ENCODE peak calls at places on chromosomes 11 and 22, in nine cellular contexts. H is AG04450, E is adrenal gland, W is left ventricle myocardium inferior, A is tibial nerve, I is cardiac fibroblast, S is epithelial cell of esophagus, O is PC-9, M is lower lobe of right lung. P is an unnamed sample.

GRCh38 chr11:70538641-70539359 is 140.5 kb downstream of the CTTN start:
- DNase-seq in E (no peak), O (no peak), W (no peak), H (no peak), S (no peak), A (no peak), I (no peak), M (peak), P (no peak)

GRCh38 chr11:69434341-69434960 is 47.0 kb upstream of the LINC01488 start:
- DNase-seq in E (no peak), I (no peak), A (no peak), M (peak), S (no peak), O (peak), H (no peak), W (peak), P (no peak)

GRCh38 chr22:22362939-22363338 is 118.4 kb downstream of the VPREB1 start:
- DNase-seq in A (no peak), O (no peak), E (no peak), I (no peak), H (no peak), S (no peak), M (no peak), W (no peak), P (no peak)

GRCh38 chr11:134275534-134276395 is at the start of gene GLB1L3:
- DNase-seq in A (no peak), M (no peak), S (peak), H (no peak), O (no peak), E (peak), I (no peak), W (no peak), P (no peak)

GRCh38 chr11:110431212-110432073 is 1.7 kb downstream of the FDX1 start:
- DNase-seq in E (no peak), S (peak), H (no peak), I (peak), A (no peak), M (no peak), W (no peak), O (peak), P (peak)

GRCh38 chr11:11311169-11311568 is 41.9 kb downstream of the CSNK2A3 start:
- DNase-seq in S (no peak), O (no peak), I (no peak), E (peak), H (no peak), W (no peak), A (no peak), M (no peak), P (no peak)

GRCh38 chr22:16783930-16784354 is 41.3 kb downstream of the XKR3 start:
- DNase-seq in M (no peak), W (no peak), A (no peak), O (no peak), S (no peak), I (no peak), H (no peak), E (no peak), P (no peak)

GRCh38 chr11:75365711-75366181 is 14.3 kb upstream of the ARRB1 start:
- DNase-seq in M (no peak), W (no peak), I (peak), E (peak), A (no peak), S (no peak), O (no peak), H (no peak), P (peak)

GRCh38 chr11:66881436-66881835 is 24.6 kb downstream of the LRFN4 start:
- DNase-seq in E (no peak), S (no peak), A (no peak), M (no peak), O (no peak), I (no peak), W (no peak), H (no peak), P (no peak)

GRCh38 chr22:45867118-45867905 is 109.7 kb downstream of the WNT7B start:
- DNase-seq in A (no peak), I (peak), W (no peak), E (peak), H (no peak), S (no peak), O (no peak), M (peak), P (no peak)
- TF ChIP-seq CTCF in A (peak), I (no peak), W (peak), E (peak), H (peak), S (no peak), O (no peak), M (peak), P (peak)

DNA sequence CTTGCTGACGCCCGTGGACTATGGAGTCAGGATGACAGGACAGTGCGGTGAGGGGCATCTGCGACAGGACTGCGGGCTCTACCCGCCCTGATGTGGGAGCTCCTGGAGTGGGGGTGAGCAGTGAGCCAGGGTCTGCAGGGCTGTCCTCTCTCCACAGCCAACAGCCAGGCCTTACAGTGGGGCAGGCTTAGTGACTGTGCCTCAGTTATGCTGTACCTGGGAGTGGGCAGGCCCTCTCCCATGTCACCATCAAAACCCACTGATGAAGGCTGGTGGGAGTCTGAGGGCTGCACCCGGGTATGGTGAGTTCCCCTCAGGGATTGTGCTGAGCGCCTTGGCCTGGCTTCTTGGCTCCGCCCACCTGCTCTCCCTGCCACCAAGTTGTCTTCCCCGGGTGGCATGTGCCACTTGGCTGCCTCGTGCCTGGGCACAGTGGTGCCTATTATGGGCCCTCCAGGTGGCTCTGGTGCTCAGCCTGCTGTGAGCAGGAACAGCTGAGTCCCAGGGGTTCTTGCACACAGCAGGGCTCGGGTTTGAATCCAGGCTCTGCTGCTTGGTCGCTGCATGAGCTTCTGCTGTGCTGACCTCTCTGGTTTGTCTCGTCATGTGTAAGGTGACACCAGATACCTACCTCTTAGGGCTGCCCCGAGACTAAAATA is 4.1 kb upstream of the TRIOBP start:
- DNase-seq in I (no peak), H (no peak), A (no peak), E (no peak), O (no peak), M (no peak), S (no peak), W (no peak), P (no peak)
- H3K4me3 ChIP-seq in I (no peak), H (no peak), A (no peak), E (no peak), O (no peak), M (no peak), S (no peak), W (no peak), P (no peak)

GRCh38 chr11:46896719-46897406 is 21.5 kb downstream of the LRP4 start:
- DNase-seq in O (no peak), M (no peak), I (peak), E (no peak), A (no peak), S (peak), W (no peak), H (no peak), P (peak)
- TF ChIP-seq CTCF in O (peak), M (no peak), I (peak), E (no peak), A (no peak), S (peak), W (peak), H (peak), P (peak)

DNA sequence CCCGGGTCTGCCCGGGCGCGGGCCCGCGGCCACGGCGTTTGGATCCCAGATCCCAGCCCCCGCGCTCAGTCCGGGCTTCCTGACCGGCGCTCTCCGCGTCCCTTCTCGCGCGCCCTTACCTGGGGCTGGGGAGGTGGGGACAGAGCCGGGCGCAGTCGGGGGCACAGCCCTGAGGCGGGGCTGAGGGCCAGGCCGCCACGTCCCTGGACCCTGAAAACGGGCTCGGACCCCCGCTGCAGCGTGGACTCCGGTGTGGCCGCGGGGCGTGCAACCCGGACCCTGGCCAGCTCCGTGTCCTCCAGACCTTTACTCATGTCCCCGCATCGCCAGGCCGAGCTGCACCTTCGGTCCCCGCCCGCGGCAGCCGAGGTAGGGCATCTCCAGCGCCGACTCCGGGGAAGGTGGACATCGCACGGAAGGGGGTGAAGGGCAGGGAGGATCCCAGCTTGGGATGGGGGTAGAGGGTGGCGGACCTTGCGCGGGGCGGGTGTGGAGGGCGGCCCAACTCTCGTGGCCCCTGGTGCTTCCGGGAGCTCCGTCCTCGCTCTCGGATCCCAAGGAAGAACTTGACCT is 9.9 kb upstream of the AIFM3 start:
- DNase-seq in O (no peak), E (peak), A (no peak), W (no peak), M (peak), I (no peak), H (no peak), S (no peak), P (no peak)
- H3K4me3 ChIP-seq in O (peak), E (peak), A (peak), W (peak), M (peak), I (peak), H (peak), S (peak), P (peak)

DNA sequence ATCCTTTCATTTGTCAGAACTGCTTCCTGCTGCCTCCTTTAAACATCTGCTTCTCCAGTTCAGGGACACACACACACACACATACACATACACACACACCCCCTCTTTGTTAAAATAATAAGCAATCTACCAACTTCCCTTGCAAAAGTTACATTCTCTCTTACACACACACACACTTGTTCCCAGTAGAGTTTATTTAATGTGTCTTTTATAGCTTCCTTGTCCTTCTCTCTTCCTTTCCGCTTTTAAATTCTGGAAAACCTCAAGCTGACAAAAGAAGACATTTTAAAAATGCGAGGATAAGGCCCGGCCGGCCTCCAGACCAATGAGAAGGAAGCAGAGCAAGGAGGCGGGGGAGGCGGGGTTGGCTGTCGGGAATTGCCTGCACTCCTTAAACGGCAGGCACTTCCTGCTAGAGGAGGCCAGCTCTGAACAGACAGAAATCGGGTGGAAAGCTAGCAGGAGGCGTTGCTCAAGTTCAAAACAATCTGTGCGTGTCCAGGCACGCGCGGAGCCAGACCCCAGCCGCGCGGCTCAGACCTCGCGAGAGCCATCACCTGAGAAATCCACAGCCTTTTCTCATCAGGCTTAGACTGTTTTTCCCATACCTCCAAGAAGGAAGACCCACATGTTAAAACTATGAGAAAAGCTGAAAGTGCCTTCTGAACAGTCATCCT is 99.9 kb downstream of the MAML2 start:
- DNase-seq in E (peak), A (peak), M (peak), O (peak), I (peak), S (peak), H (peak), W (peak), P (peak)
- TF ChIP-seq CTCF in E (no peak), A (peak), M (no peak), O (no peak), I (no peak), S (peak), H (no peak), W (no peak), P (no peak)

GRCh38 chr11:72833792-72834501 is 19.7 kb downstream of the ATG16L2 start:
- DNase-seq in E (no peak), H (no peak), I (peak), A (no peak), S (no peak), M (no peak), W (no peak), O (no peak), P (no peak)
- H3K4me3 ChIP-seq in E (no peak), H (no peak), I (no peak), A (no peak), S (no peak), M (no peak), W (no peak), O (no peak), P (no peak)

GRCh38 chr11:47269002-47269828 is 718 bp upstream of the MADD start:
- DNase-seq in W (peak), O (peak), E (peak), S (peak), A (peak), I (peak), M (peak), H (peak), P (peak)
- TF ChIP-seq CTCF in W (peak), O (peak), E (peak), S (peak), A (peak), I (peak), M (no peak), H (no peak), P (no peak)